ENCODE peak calls at places on chromosomes 7 and 10, in four cellular contexts. One of them, this sample, is unnamed.

GRCh38 chr10:117541909-117542705 is 439 bp upstream of the EMX2 start:
- DNase-seq in HFFc6: no peak
- DNase-seq in activated T-cell treated with anti-CD3 and anti-CD28 coated beads, Interleukin-2, amount 50 U/mL, for 72 hours: no peak
- DNase-seq in fibroblast of the conjunctiva: peak; percentile 89
- DNase-seq in this sample: peak; percentile 14

GRCh38 chr10:52215745-52216361 is 98.2 kb upstream of the DKK1 start:
- DNase-seq in HFFc6: peak; percentile 60
- DNase-seq in fibroblast of the conjunctiva: peak; percentile 68
- DNase-seq in activated T-cell treated with anti-CD3 and anti-CD28 coated beads, Interleukin-2, amount 50 U/mL, for 72 hours: peak; percentile 11
- DNase-seq in this sample: no peak

GRCh38 chr7:123824754-123825067 is 20.3 kb upstream of the HYAL4 start:
- DNase-seq in fibroblast of the conjunctiva: no peak
- DNase-seq in activated T-cell treated with anti-CD3 and anti-CD28 coated beads, Interleukin-2, amount 50 U/mL, for 72 hours: no peak
- DNase-seq in HFFc6: no peak
- DNase-seq in this sample: no peak

GRCh38 chr10:103960103-103960502 is 6.8 kb upstream of the SLK start:
- DNase-seq in activated T-cell treated with anti-CD3 and anti-CD28 coated beads, Interleukin-2, amount 50 U/mL, for 72 hours: no peak
- DNase-seq in HFFc6: no peak
- DNase-seq in fibroblast of the conjunctiva: no peak
- DNase-seq in this sample: no peak

GRCh38 chr7:35185908-35186731 is 67.8 kb downstream of the TBX20 start:
- DNase-seq in fibroblast of the conjunctiva: no peak
- DNase-seq in HFFc6: no peak
- DNase-seq in activated T-cell treated with anti-CD3 and anti-CD28 coated beads, Interleukin-2, amount 50 U/mL, for 72 hours: no peak
- DNase-seq in this sample: no peak

GRCh38 chr10:72483452-72483851 is 128.7 kb upstream of the DNAJB12 start:
- DNase-seq in activated T-cell treated with anti-CD3 and anti-CD28 coated beads, Interleukin-2, amount 50 U/mL, for 72 hours: no peak
- DNase-seq in fibroblast of the conjunctiva: no peak
- DNase-seq in HFFc6: no peak
- DNase-seq in this sample: no peak

GRCh38 chr7:22943997-22944396 is 69.9 kb downstream of the HYCC1 start:
- DNase-seq in activated T-cell treated with anti-CD3 and anti-CD28 coated beads, Interleukin-2, amount 50 U/mL, for 72 hours: no peak
- DNase-seq in fibroblast of the conjunctiva: peak; percentile 47
- DNase-seq in HFFc6: peak; percentile 65
- DNase-seq in this sample: peak; percentile 16

GRCh38 chr10:30980951-30981616 is 50.6 kb downstream of the ZNF438 start:
- DNase-seq in fibroblast of the conjunctiva: no peak
- DNase-seq in activated T-cell treated with anti-CD3 and anti-CD28 coated beads, Interleukin-2, amount 50 U/mL, for 72 hours: no peak
- DNase-seq in HFFc6: peak; percentile 60
- DNase-seq in this sample: peak; percentile 53

GRCh38 chr7:38280000-38280399 is 6.6 kb upstream of the TARP start:
- DNase-seq in activated T-cell treated with anti-CD3 and anti-CD28 coated beads, Interleukin-2, amount 50 U/mL, for 72 hours: no peak
- DNase-seq in fibroblast of the conjunctiva: no peak
- DNase-seq in HFFc6: no peak
- DNase-seq in this sample: no peak

GRCh38 chr7:3696113-3696512 is 395.1 kb downstream of the SDK1 start:
- DNase-seq in fibroblast of the conjunctiva: no peak
- DNase-seq in HFFc6: no peak
- DNase-seq in activated T-cell treated with anti-CD3 and anti-CD28 coated beads, Interleukin-2, amount 50 U/mL, for 72 hours: no peak
- DNase-seq in this sample: no peak

GRCh38 chr10:98572594-98572993 is 125.9 kb upstream of the HPS1 start:
- DNase-seq in activated T-cell treated with anti-CD3 and anti-CD28 coated beads, Interleukin-2, amount 50 U/mL, for 72 hours: no peak
- DNase-seq in HFFc6: peak; percentile 30
- DNase-seq in fibroblast of the conjunctiva: no peak
- DNase-seq in this sample: no peak

GRCh38 chr10:1056326-1057105 is at the start of gene WDR37:
- DNase-seq in HFFc6: peak; percentile 87
- DNase-seq in fibroblast of the conjunctiva: peak; percentile 60
- DNase-seq in activated T-cell treated with anti-CD3 and anti-CD28 coated beads, Interleukin-2, amount 50 U/mL, for 72 hours: peak; percentile 92
- DNase-seq in this sample: peak; percentile 56

GRCh38 chr7:81676813-81677212 is 93.0 kb downstream of the HGF start:
- DNase-seq in fibroblast of the conjunctiva: no peak
- DNase-seq in HFFc6: peak; percentile 16
- DNase-seq in activated T-cell treated with anti-CD3 and anti-CD28 coated beads, Interleukin-2, amount 50 U/mL, for 72 hours: no peak
- DNase-seq in this sample: no peak

GRCh38 chr10:30775779-30776591 is 146.4 kb upstream of the LYZL2 start:
- DNase-seq in fibroblast of the conjunctiva: peak; percentile 85
- DNase-seq in HFFc6: peak; percentile 70
- DNase-seq in activated T-cell treated with anti-CD3 and anti-CD28 coated beads, Interleukin-2, amount 50 U/mL, for 72 hours: no peak
- DNase-seq in this sample: peak; percentile 91

GRCh38 chr10:70774810-70775678 is 10.1 kb downstream of the TBATA start:
- DNase-seq in HFFc6: no peak
- DNase-seq in fibroblast of the conjunctiva: no peak
- DNase-seq in activated T-cell treated with anti-CD3 and anti-CD28 coated beads, Interleukin-2, amount 50 U/mL, for 72 hours: no peak
- DNase-seq in this sample: no peak

GRCh38 chr10:28769147-28769604 is 91.9 kb downstream of the BAMBI start:
- DNase-seq in activated T-cell treated with anti-CD3 and anti-CD28 coated beads, Interleukin-2, amount 50 U/mL, for 72 hours: no peak
- DNase-seq in HFFc6: no peak
- DNase-seq in fibroblast of the conjunctiva: no peak
- DNase-seq in this sample: no peak

GRCh38 chr7:100803398-100804161 is 23.7 kb downstream of the EPHB4 start:
- DNase-seq in activated T-cell treated with anti-CD3 and anti-CD28 coated beads, Interleukin-2, amount 50 U/mL, for 72 hours: peak; percentile 32
- DNase-seq in fibroblast of the conjunctiva: peak; percentile 85
- DNase-seq in HFFc6: peak; percentile 87
- DNase-seq in this sample: peak; percentile 88

GRCh38 chr10:132790470-132790869 is 4.5 kb upstream of the NKX6-2 start:
- DNase-seq in HFFc6: no peak
- DNase-seq in fibroblast of the conjunctiva: no peak
- DNase-seq in activated T-cell treated with anti-CD3 and anti-CD28 coated beads, Interleukin-2, amount 50 U/mL, for 72 hours: no peak
- DNase-seq in this sample: no peak

GRCh38 chr10:60731134-60731883 is 47.0 kb upstream of the CDK1 start:
- DNase-seq in fibroblast of the conjunctiva: no peak
- DNase-seq in HFFc6: no peak
- DNase-seq in activated T-cell treated with anti-CD3 and anti-CD28 coated beads, Interleukin-2, amount 50 U/mL, for 72 hours: peak; percentile 28
- DNase-seq in this sample: no peak

GRCh38 chr10:50360486-50360885 is 109.2 kb upstream of the ASAH2 start:
- DNase-seq in activated T-cell treated with anti-CD3 and anti-CD28 coated beads, Interleukin-2, amount 50 U/mL, for 72 hours: no peak
- DNase-seq in fibroblast of the conjunctiva: no peak
- DNase-seq in HFFc6: peak; percentile 7
- DNase-seq in this sample: no peak

GRCh38 chr7:29987083-29987482 is 2.5 kb downstream of the SCRN1 start:
- DNase-seq in HFFc6: peak; percentile 35
- DNase-seq in activated T-cell treated with anti-CD3 and anti-CD28 coated beads, Interleukin-2, amount 50 U/mL, for 72 hours: no peak
- DNase-seq in fibroblast of the conjunctiva: no peak
- DNase-seq in this sample: no peak

GRCh38 chr10:126661841-126662520 is 8.5 kb downstream of the C10orf90 start:
- DNase-seq in HFFc6: no peak
- DNase-seq in fibroblast of the conjunctiva: no peak
- DNase-seq in activated T-cell treated with anti-CD3 and anti-CD28 coated beads, Interleukin-2, amount 50 U/mL, for 72 hours: no peak
- DNase-seq in this sample: no peak

GRCh38 chr10:103762924-103763323 is 92.5 kb downstream of the SH3PXD2A start:
- DNase-seq in activated T-cell treated with anti-CD3 and anti-CD28 coated beads, Interleukin-2, amount 50 U/mL, for 72 hours: no peak
- DNase-seq in HFFc6: no peak
- DNase-seq in fibroblast of the conjunctiva: no peak
- DNase-seq in this sample: no peak

GRCh38 chr10:94397549-94398370 is 4.6 kb upstream of the TBC1D12 start:
- DNase-seq in HFFc6: peak; percentile 62
- DNase-seq in fibroblast of the conjunctiva: no peak
- DNase-seq in activated T-cell treated with anti-CD3 and anti-CD28 coated beads, Interleukin-2, amount 50 U/mL, for 72 hours: no peak
- DNase-seq in this sample: no peak

GRCh38 chr7:30974605-30975256 is 11.0 kb downstream of the GHRHR start:
- DNase-seq in activated T-cell treated with anti-CD3 and anti-CD28 coated beads, Interleukin-2, amount 50 U/mL, for 72 hours: peak; percentile 75
- DNase-seq in fibroblast of the conjunctiva: peak; percentile 9
- DNase-seq in HFFc6: no peak
- DNase-seq in this sample: peak; percentile 24

GRCh38 chr10:119769886-119770285 is 44.0 kb downstream of the INPP5F start:
- DNase-seq in fibroblast of the conjunctiva: no peak
- DNase-seq in HFFc6: peak; percentile 87
- DNase-seq in activated T-cell treated with anti-CD3 and anti-CD28 coated beads, Interleukin-2, amount 50 U/mL, for 72 hours: no peak
- DNase-seq in this sample: peak; percentile 17

GRCh38 chr10:97464226-97464625 is 18.3 kb downstream of the ZDHHC16 start:
- DNase-seq in fibroblast of the conjunctiva: no peak
- DNase-seq in activated T-cell treated with anti-CD3 and anti-CD28 coated beads, Interleukin-2, amount 50 U/mL, for 72 hours: no peak
- DNase-seq in HFFc6: no peak
- DNase-seq in this sample: no peak

GRCh38 chr7:130048906-130049305 is 2.3 kb downstream of the ZC3HC1 start:
- DNase-seq in activated T-cell treated with anti-CD3 and anti-CD28 coated beads, Interleukin-2, amount 50 U/mL, for 72 hours: no peak
- DNase-seq in fibroblast of the conjunctiva: no peak
- DNase-seq in HFFc6: no peak
- DNase-seq in this sample: no peak